ENCODE peak calls at places on chromosomes 6 and 20, in four cellular contexts. One of them, this sample, is unnamed.

GRCh38 chr20:23116301-23117089 is 30.4 kb upstream of the CD93 start:
- DNase-seq in Daoy: peak; percentile 7
- DNase-seq in stimulated activated CD4-positive, alpha-beta T cell treated with anti-CD3 and anti-CD28 coated beads, Interleukin-1b, Interleukin-23, amount 100 ng/mL, for 1 hour: no peak
- DNase-seq in astrocyte of the cerebellum: no peak
- DNase-seq in this sample: no peak

GRCh38 chr6:63510786-63511185 is 61.5 kb upstream of the LOC128125822 start:
- DNase-seq in stimulated activated CD4-positive, alpha-beta T cell treated with anti-CD3 and anti-CD28 coated beads, Interleukin-1b, Interleukin-23, amount 100 ng/mL, for 1 hour: no peak
- DNase-seq in Daoy: no peak
- DNase-seq in astrocyte of the cerebellum: no peak
- DNase-seq in this sample: no peak

GRCh38 chr6:7216941-7217621 is 95.9 kb downstream of the SSR1 start:
- DNase-seq in astrocyte of the cerebellum: no peak
- DNase-seq in Daoy: no peak
- DNase-seq in stimulated activated CD4-positive, alpha-beta T cell treated with anti-CD3 and anti-CD28 coated beads, Interleukin-1b, Interleukin-23, amount 100 ng/mL, for 1 hour: no peak
- DNase-seq in this sample: no peak

GRCh38 chr6:36717871-36718540 is 20.4 kb downstream of the RAB44 start:
- DNase-seq in stimulated activated CD4-positive, alpha-beta T cell treated with anti-CD3 and anti-CD28 coated beads, Interleukin-1b, Interleukin-23, amount 100 ng/mL, for 1 hour: no peak
- DNase-seq in Daoy: no peak
- DNase-seq in astrocyte of the cerebellum: no peak
- DNase-seq in this sample: no peak

GRCh38 chr6:166486536-166486880 is 100.0 kb downstream of the RAMACL start:
- DNase-seq in stimulated activated CD4-positive, alpha-beta T cell treated with anti-CD3 and anti-CD28 coated beads, Interleukin-1b, Interleukin-23, amount 100 ng/mL, for 1 hour: no peak
- DNase-seq in astrocyte of the cerebellum: no peak
- DNase-seq in Daoy: no peak
- DNase-seq in this sample: no peak

GRCh38 chr6:138722425-138723371 is 50.9 kb upstream of the CCDC28A start:
- DNase-seq in Daoy: peak; percentile 61
- DNase-seq in stimulated activated CD4-positive, alpha-beta T cell treated with anti-CD3 and anti-CD28 coated beads, Interleukin-1b, Interleukin-23, amount 100 ng/mL, for 1 hour: no peak
- DNase-seq in astrocyte of the cerebellum: peak; percentile 92
- DNase-seq in this sample: peak; percentile 94

GRCh38 chr20:63952769-63953168 is 3.4 kb downstream of the UCKL1 start:
- DNase-seq in Daoy: no peak
- DNase-seq in astrocyte of the cerebellum: no peak
- DNase-seq in stimulated activated CD4-positive, alpha-beta T cell treated with anti-CD3 and anti-CD28 coated beads, Interleukin-1b, Interleukin-23, amount 100 ng/mL, for 1 hour: no peak
- DNase-seq in this sample: no peak

GRCh38 chr6:3389390-3390167 is 67.3 kb downstream of the SLC22A23 start:
- DNase-seq in stimulated activated CD4-positive, alpha-beta T cell treated with anti-CD3 and anti-CD28 coated beads, Interleukin-1b, Interleukin-23, amount 100 ng/mL, for 1 hour: no peak
- DNase-seq in Daoy: peak; percentile 90
- DNase-seq in astrocyte of the cerebellum: peak; percentile 92
- DNase-seq in this sample: no peak

GRCh38 chr6:118298476-118298875 is 249.6 kb upstream of the PLN start:
- DNase-seq in stimulated activated CD4-positive, alpha-beta T cell treated with anti-CD3 and anti-CD28 coated beads, Interleukin-1b, Interleukin-23, amount 100 ng/mL, for 1 hour: no peak
- DNase-seq in Daoy: no peak
- DNase-seq in astrocyte of the cerebellum: no peak
- DNase-seq in this sample: no peak

GRCh38 chr6:149346075-149346474 is 28.6 kb downstream of the TAB2 start:
- DNase-seq in stimulated activated CD4-positive, alpha-beta T cell treated with anti-CD3 and anti-CD28 coated beads, Interleukin-1b, Interleukin-23, amount 100 ng/mL, for 1 hour: no peak
- DNase-seq in Daoy: no peak
- DNase-seq in astrocyte of the cerebellum: no peak
- DNase-seq in this sample: no peak

GRCh38 chr6:106102034-106102433 is 15.9 kb downstream of the PRDM1 start:
- DNase-seq in astrocyte of the cerebellum: no peak
- DNase-seq in stimulated activated CD4-positive, alpha-beta T cell treated with anti-CD3 and anti-CD28 coated beads, Interleukin-1b, Interleukin-23, amount 100 ng/mL, for 1 hour: no peak
- DNase-seq in Daoy: no peak
- DNase-seq in this sample: no peak

GRCh38 chr20:57398231-57398821 is 7.1 kb downstream of the RBM38 start:
- DNase-seq in Daoy: peak; percentile 36
- DNase-seq in stimulated activated CD4-positive, alpha-beta T cell treated with anti-CD3 and anti-CD28 coated beads, Interleukin-1b, Interleukin-23, amount 100 ng/mL, for 1 hour: peak; percentile 59
- DNase-seq in astrocyte of the cerebellum: no peak
- DNase-seq in this sample: no peak

GRCh38 chr6:82553863-82554531 is 190.4 kb downstream of the TPBG start:
- DNase-seq in stimulated activated CD4-positive, alpha-beta T cell treated with anti-CD3 and anti-CD28 coated beads, Interleukin-1b, Interleukin-23, amount 100 ng/mL, for 1 hour: no peak
- DNase-seq in Daoy: no peak
- DNase-seq in astrocyte of the cerebellum: no peak
- DNase-seq in this sample: no peak

GRCh38 chr6:157813191-157813590 is 9.9 kb upstream of the SNX9 start:
- DNase-seq in stimulated activated CD4-positive, alpha-beta T cell treated with anti-CD3 and anti-CD28 coated beads, Interleukin-1b, Interleukin-23, amount 100 ng/mL, for 1 hour: no peak
- DNase-seq in astrocyte of the cerebellum: no peak
- DNase-seq in Daoy: no peak
- DNase-seq in this sample: peak; percentile 60

GRCh38 chr6:33863723-33864440 is 60.1 kb upstream of the MLN start:
- DNase-seq in astrocyte of the cerebellum: no peak
- DNase-seq in stimulated activated CD4-positive, alpha-beta T cell treated with anti-CD3 and anti-CD28 coated beads, Interleukin-1b, Interleukin-23, amount 100 ng/mL, for 1 hour: no peak
- DNase-seq in Daoy: no peak
- DNase-seq in this sample: no peak

GRCh38 chr20:10495173-10495572 is 60.1 kb downstream of the SLX4IP start:
- DNase-seq in stimulated activated CD4-positive, alpha-beta T cell treated with anti-CD3 and anti-CD28 coated beads, Interleukin-1b, Interleukin-23, amount 100 ng/mL, for 1 hour: no peak
- DNase-seq in astrocyte of the cerebellum: no peak
- DNase-seq in Daoy: no peak
- DNase-seq in this sample: no peak

GRCh38 chr20:57657537-57658446 is 37.6 kb upstream of the ZBP1 start:
- DNase-seq in stimulated activated CD4-positive, alpha-beta T cell treated with anti-CD3 and anti-CD28 coated beads, Interleukin-1b, Interleukin-23, amount 100 ng/mL, for 1 hour: no peak
- DNase-seq in Daoy: no peak
- DNase-seq in astrocyte of the cerebellum: no peak
- DNase-seq in this sample: no peak

GRCh38 chr6:41702089-41702745 is 33.2 kb downstream of the TFEB start:
- DNase-seq in astrocyte of the cerebellum: no peak
- DNase-seq in stimulated activated CD4-positive, alpha-beta T cell treated with anti-CD3 and anti-CD28 coated beads, Interleukin-1b, Interleukin-23, amount 100 ng/mL, for 1 hour: no peak
- DNase-seq in Daoy: no peak
- DNase-seq in this sample: no peak

GRCh38 chr6:144657691-144658090 is 372.6 kb downstream of the UTRN start:
- DNase-seq in astrocyte of the cerebellum: peak; percentile 61
- DNase-seq in Daoy: peak; percentile 51
- DNase-seq in stimulated activated CD4-positive, alpha-beta T cell treated with anti-CD3 and anti-CD28 coated beads, Interleukin-1b, Interleukin-23, amount 100 ng/mL, for 1 hour: no peak
- DNase-seq in this sample: no peak

GRCh38 chr6:142725024-142725770 is 219.8 kb downstream of the HIVEP2 start:
- DNase-seq in Daoy: no peak
- DNase-seq in stimulated activated CD4-positive, alpha-beta T cell treated with anti-CD3 and anti-CD28 coated beads, Interleukin-1b, Interleukin-23, amount 100 ng/mL, for 1 hour: no peak
- DNase-seq in astrocyte of the cerebellum: no peak
- DNase-seq in this sample: no peak

GRCh38 chr20:19710336-19710721 is 47.7 kb upstream of the RIN2 start:
- DNase-seq in astrocyte of the cerebellum: peak; percentile 38
- DNase-seq in stimulated activated CD4-positive, alpha-beta T cell treated with anti-CD3 and anti-CD28 coated beads, Interleukin-1b, Interleukin-23, amount 100 ng/mL, for 1 hour: no peak
- DNase-seq in Daoy: no peak
- DNase-seq in this sample: no peak

GRCh38 chr6:14743126-14743464 is 502.8 kb upstream of the JARID2 start:
- DNase-seq in astrocyte of the cerebellum: no peak
- DNase-seq in stimulated activated CD4-positive, alpha-beta T cell treated with anti-CD3 and anti-CD28 coated beads, Interleukin-1b, Interleukin-23, amount 100 ng/mL, for 1 hour: no peak
- DNase-seq in Daoy: no peak
- DNase-seq in this sample: no peak

GRCh38 chr20:53513489-53514298 is 79.9 kb downstream of the ZNF217 start:
- DNase-seq in stimulated activated CD4-positive, alpha-beta T cell treated with anti-CD3 and anti-CD28 coated beads, Interleukin-1b, Interleukin-23, amount 100 ng/mL, for 1 hour: no peak
- DNase-seq in astrocyte of the cerebellum: no peak
- DNase-seq in Daoy: no peak
- DNase-seq in this sample: no peak

GRCh38 chr6:124324237-124324636 is 520.6 kb downstream of the NKAIN2 start:
- DNase-seq in stimulated activated CD4-positive, alpha-beta T cell treated with anti-CD3 and anti-CD28 coated beads, Interleukin-1b, Interleukin-23, amount 100 ng/mL, for 1 hour: no peak
- DNase-seq in Daoy: no peak
- DNase-seq in astrocyte of the cerebellum: no peak
- DNase-seq in this sample: no peak

GRCh38 chr6:52734072-52734471 is 29.2 kb downstream of the GSTA2 start:
- DNase-seq in Daoy: no peak
- DNase-seq in stimulated activated CD4-positive, alpha-beta T cell treated with anti-CD3 and anti-CD28 coated beads, Interleukin-1b, Interleukin-23, amount 100 ng/mL, for 1 hour: no peak
- DNase-seq in astrocyte of the cerebellum: no peak
- DNase-seq in this sample: no peak

GRCh38 chr6:7672066-7673062 is 53.5 kb upstream of the BMP6 start:
- DNase-seq in stimulated activated CD4-positive, alpha-beta T cell treated with anti-CD3 and anti-CD28 coated beads, Interleukin-1b, Interleukin-23, amount 100 ng/mL, for 1 hour: no peak
- DNase-seq in Daoy: no peak
- DNase-seq in astrocyte of the cerebellum: no peak
- DNase-seq in this sample: peak; percentile 88

GRCh38 chr6:52983159-52983848 is 11.8 kb downstream of the GSTA4 start:
- DNase-seq in stimulated activated CD4-positive, alpha-beta T cell treated with anti-CD3 and anti-CD28 coated beads, Interleukin-1b, Interleukin-23, amount 100 ng/mL, for 1 hour: no peak
- DNase-seq in astrocyte of the cerebellum: no peak
- DNase-seq in Daoy: no peak
- DNase-seq in this sample: no peak

GRCh38 chr6:69343856-69344255 is 453.0 kb downstream of the LMBRD1 start:
- DNase-seq in astrocyte of the cerebellum: no peak
- DNase-seq in stimulated activated CD4-positive, alpha-beta T cell treated with anti-CD3 and anti-CD28 coated beads, Interleukin-1b, Interleukin-23, amount 100 ng/mL, for 1 hour: no peak
- DNase-seq in Daoy: no peak
- DNase-seq in this sample: peak; percentile 18

GRCh38 chr20:41009960-41010359 is 18.7 kb upstream of the TOP1 start:
- DNase-seq in Daoy: no peak
- DNase-seq in astrocyte of the cerebellum: no peak
- DNase-seq in stimulated activated CD4-positive, alpha-beta T cell treated with anti-CD3 and anti-CD28 coated beads, Interleukin-1b, Interleukin-23, amount 100 ng/mL, for 1 hour: no peak
- DNase-seq in this sample: no peak

GRCh38 chr6:46098678-46099077 is 31.1 kb upstream of the ENPP4 start:
- DNase-seq in Daoy: no peak
- DNase-seq in astrocyte of the cerebellum: no peak
- DNase-seq in stimulated activated CD4-positive, alpha-beta T cell treated with anti-CD3 and anti-CD28 coated beads, Interleukin-1b, Interleukin-23, amount 100 ng/mL, for 1 hour: no peak
- DNase-seq in this sample: peak; percentile 6

GRCh38 chr6:20866038-20866437 is 331.8 kb downstream of the CDKAL1 start:
- DNase-seq in Daoy: no peak
- DNase-seq in astrocyte of the cerebellum: no peak
- DNase-seq in stimulated activated CD4-positive, alpha-beta T cell treated with anti-CD3 and anti-CD28 coated beads, Interleukin-1b, Interleukin-23, amount 100 ng/mL, for 1 hour: no peak
- DNase-seq in this sample: no peak

GRCh38 chr6:158854214-158855101 is 35.3 kb upstream of the EZR start:
- DNase-seq in astrocyte of the cerebellum: no peak
- DNase-seq in Daoy: peak; percentile 73
- DNase-seq in stimulated activated CD4-positive, alpha-beta T cell treated with anti-CD3 and anti-CD28 coated beads, Interleukin-1b, Interleukin-23, amount 100 ng/mL, for 1 hour: no peak
- DNase-seq in this sample: no peak

GRCh38 chr20:34096699-34097420 is 15.2 kb downstream of the EIF2S2 start:
- DNase-seq in astrocyte of the cerebellum: no peak
- DNase-seq in stimulated activated CD4-positive, alpha-beta T cell treated with anti-CD3 and anti-CD28 coated beads, Interleukin-1b, Interleukin-23, amount 100 ng/mL, for 1 hour: no peak
- DNase-seq in Daoy: no peak
- DNase-seq in this sample: no peak